ENCODE peak calls at places on chromosomes 7 and 10, in four cellular contexts. K, E, U and M are unnamed samples.

GRCh38 chr7:47941136-47941844 is 7.0 kb downstream of the PKD1L1 start:
- DNase-seq in K (no peak), E (no peak), U (no peak), M (no peak)

GRCh38 chr10:113520606-113521481 is 32.0 kb upstream of the HABP2 start:
- DNase-seq in K (peak; percentile 55), U (no peak), E (peak; percentile 41), M (peak; percentile 87)

GRCh38 chr10:72248477-72249151 is 25.1 kb upstream of the DDIT4 start:
- DNase-seq in U (peak; percentile 99), E (peak; percentile 68), K (no peak), M (peak; percentile 53)

GRCh38 chr10:21020545-21020944 is 123.4 kb upstream of the NEBL start:
- DNase-seq in K (peak; percentile 84), E (peak; percentile 27), U (peak; percentile 21), M (peak; percentile 41)

GRCh38 chr7:157497367-157497743 is 160.6 kb downstream of the DNAJB6 start:
- DNase-seq in U (no peak), E (no peak), K (no peak), M (no peak)

GRCh38 chr10:50375051-50375452 is 123.7 kb upstream of the ASAH2 start:
- DNase-seq in U (no peak), E (no peak), K (no peak), M (no peak)

GRCh38 chr10:45235823-45236222 is 79.6 kb downstream of the OR13A1 start:
- DNase-seq in U (no peak), K (no peak), E (no peak), M (no peak)

GRCh38 chr7:141464551-141464950 is 86.7 kb upstream of the AGK start:
- DNase-seq in K (no peak), U (no peak), E (no peak), M (no peak)

GRCh38 chr10:70816220-70816894 is 609 bp downstream of the SGPL1 start:
- DNase-seq in U (no peak), K (peak; percentile 71), E (peak; percentile 74), M (peak; percentile 76)

GRCh38 chr7:108613147-108613948 is 43.7 kb downstream of the DNAJB9 start:
- DNase-seq in K (peak; percentile 73), E (peak; percentile 32), U (no peak), M (peak; percentile 22)
- TF ChIP-seq FOXK2 in K (no peak), E (no peak), U (no peak), M (no peak)

GRCh38 chr10:99630439-99630838 is 10.2 kb upstream of the SLC25A28 start:
- DNase-seq in E (peak; percentile 55), K (peak; percentile 39), U (no peak), M (no peak)
- TF ChIP-seq FOXK2 in E (no peak), K (no peak), U (no peak), M (no peak)

GRCh38 chr7:12729112-12729511 is 41.7 kb downstream of the ARL4A start:
- DNase-seq in U (no peak), K (peak; percentile 98), E (peak; percentile 18), M (peak; percentile 52)
- TF ChIP-seq FOXK2 in U (no peak), K (peak; percentile 10), E (no peak), M (no peak)

DNA sequence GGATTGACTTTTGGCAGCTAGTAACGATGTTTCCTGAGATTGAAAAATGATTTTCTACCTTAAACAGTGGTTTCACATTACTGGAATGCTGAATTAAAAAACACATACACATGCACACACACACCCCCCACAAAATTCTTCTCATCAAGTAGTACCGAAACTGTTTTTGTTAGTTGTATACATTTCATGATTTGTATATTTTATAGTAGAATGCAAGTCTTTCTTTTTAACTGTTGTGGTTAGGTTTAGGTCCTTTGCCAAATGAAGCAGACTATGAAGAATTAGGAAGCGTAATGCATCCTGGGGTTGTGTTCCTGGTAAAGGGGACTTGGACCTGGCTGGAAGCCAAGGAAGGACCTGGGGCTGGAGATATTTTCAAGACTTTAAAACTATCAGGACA is 505.8 kb downstream of the SUGCT start:
- DNase-seq in U (no peak), K (no peak), E (no peak), M (no peak)
- TF ChIP-seq FOXK2 in U (no peak), K (no peak), E (no peak), M (no peak)

GRCh38 chr7:159031135-159031701 is 113.4 kb downstream of the VIPR2 start:
- DNase-seq in U (no peak), E (no peak), K (peak; percentile 42), M (no peak)

GRCh38 chr7:159032310-159032709 is 112.4 kb downstream of the VIPR2 start:
- DNase-seq in K (no peak), U (no peak), E (no peak), M (no peak)

GRCh38 chr7:159028456-159029401 is 115.9 kb downstream of the VIPR2 start:
- DNase-seq in E (no peak), K (no peak), U (no peak), M (no peak)

GRCh38 chr7:159031750-159032149 is 112.9 kb downstream of the VIPR2 start:
- DNase-seq in K (no peak), E (no peak), U (no peak), M (no peak)

DNA sequence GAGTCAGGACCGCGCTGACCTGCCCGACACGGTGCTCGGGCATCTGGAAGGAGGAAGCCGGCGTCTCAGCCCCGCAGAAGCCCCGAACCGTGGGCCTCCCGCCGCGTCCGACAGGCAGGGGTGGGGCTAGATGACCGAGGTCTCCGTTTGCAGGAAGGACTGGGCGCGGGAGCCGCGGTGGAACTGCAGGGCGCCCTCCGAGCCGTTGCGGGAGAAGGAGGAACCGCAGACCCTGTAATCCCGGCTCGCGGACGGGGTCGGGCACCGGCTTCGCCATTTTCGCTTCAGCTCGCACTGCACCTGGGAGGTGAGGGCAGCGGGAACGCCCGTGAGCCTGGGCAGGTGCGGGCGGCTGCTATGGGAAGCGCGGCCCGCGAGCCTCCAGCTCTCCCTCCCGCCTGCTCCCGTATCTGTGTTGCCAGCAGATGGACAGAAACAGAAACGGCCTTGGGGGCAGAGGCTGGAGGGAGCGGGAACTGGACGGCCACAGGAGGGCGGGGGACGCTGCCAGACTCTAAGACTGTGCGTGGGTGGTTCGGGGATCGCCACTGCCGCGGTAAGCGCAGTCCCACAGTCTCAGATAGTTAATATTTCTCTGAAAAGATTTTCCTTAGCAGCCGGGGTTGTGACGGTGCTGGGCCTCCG is 114.1 kb downstream of the VIPR2 start:
- DNase-seq in U (no peak), K (peak; percentile 87), E (peak; percentile 46), M (peak; percentile 77)
- TF ChIP-seq FOXK2 in U (no peak), K (no peak), E (no peak), M (no peak)

DNA sequence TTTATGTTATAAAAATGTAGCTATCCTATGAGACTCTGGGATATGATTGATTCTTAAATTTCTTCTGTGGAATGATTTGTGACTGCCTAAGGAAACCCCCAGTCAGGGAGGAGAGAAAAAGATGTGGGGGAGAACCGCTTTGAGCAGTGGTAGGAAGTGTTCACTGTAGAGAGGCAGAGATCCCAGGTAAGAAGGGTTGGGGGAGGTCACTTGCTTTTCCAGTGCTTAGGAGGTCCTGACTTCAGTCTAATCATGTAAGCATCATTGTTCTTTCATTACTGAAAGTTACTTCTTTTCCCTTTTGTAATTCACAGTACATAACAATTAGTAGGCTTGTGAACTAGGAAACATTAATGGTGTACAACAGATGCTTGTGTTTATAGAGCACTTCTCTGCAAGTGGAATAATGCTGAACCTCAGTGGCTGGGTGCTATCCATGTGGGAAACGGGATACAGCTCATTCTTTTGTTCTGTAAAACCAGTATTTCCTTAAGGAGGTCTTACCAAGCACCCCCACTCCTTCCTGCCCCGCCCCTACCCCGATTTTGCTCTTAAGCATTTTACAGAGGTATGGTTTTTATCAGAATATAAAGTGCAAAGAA is 165.4 kb downstream of the ST7 start:
- DNase-seq in K (no peak), U (no peak), E (no peak), M (no peak)
- TF ChIP-seq FOXK2 in K (no peak), U (no peak), E (no peak), M (no peak)

GRCh38 chr7:475951-476441 is 43.6 kb downstream of the PDGFA start:
- DNase-seq in U (no peak), K (no peak), E (no peak), M (no peak)
- TF ChIP-seq FOXK2 in U (no peak), K (no peak), E (no peak), M (no peak)

GRCh38 chr10:78277267-78277666 is 243.6 kb downstream of the RPS24 start:
- DNase-seq in K (no peak), U (no peak), E (no peak), M (no peak)

GRCh38 chr10:78280604-78281003 is 246.9 kb downstream of the RPS24 start:
- DNase-seq in U (no peak), K (no peak), E (no peak), M (no peak)

GRCh38 chr10:78276139-78276538 is 242.5 kb downstream of the RPS24 start:
- DNase-seq in K (no peak), U (no peak), E (no peak), M (no peak)

GRCh38 chr10:78274491-78274890 is 240.8 kb downstream of the RPS24 start:
- DNase-seq in U (no peak), E (no peak), K (no peak), M (no peak)

DNA sequence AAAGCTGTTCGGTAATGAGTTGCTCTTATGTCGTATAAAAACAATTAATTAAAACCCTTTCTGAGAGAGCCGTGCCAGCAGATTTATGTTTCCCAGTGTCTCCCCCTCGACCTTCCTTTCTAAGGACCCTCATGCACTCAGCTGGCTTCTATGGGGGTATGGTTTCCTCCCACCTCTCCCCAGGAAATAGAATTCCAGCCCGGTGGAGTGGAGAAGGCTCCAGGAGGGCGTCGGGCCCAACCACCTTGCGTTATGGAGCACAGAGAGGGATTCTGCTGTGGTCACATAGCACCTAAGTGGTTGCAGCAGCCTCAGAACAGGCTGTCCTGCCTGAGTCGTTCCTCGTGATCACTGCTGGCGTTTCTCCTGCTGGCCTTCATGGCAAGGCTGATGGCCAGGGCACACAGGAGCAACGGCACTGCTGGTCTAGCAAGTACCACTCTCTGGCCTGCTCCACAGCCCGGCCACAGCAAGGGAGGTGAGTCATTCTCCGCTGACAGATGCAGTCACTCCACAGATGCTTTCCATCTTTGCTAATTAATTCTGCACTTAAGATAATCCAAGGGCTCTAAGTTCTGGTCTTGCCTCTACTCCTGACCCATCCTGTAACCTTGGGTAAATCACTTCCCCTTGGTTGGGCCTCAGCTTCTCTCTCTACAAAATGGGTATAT is 244.2 kb downstream of the RPS24 start:
- DNase-seq in E (no peak), U (no peak), K (no peak), M (no peak)
- TF ChIP-seq FOXK2 in E (no peak), U (no peak), K (no peak), M (no peak)

DNA sequence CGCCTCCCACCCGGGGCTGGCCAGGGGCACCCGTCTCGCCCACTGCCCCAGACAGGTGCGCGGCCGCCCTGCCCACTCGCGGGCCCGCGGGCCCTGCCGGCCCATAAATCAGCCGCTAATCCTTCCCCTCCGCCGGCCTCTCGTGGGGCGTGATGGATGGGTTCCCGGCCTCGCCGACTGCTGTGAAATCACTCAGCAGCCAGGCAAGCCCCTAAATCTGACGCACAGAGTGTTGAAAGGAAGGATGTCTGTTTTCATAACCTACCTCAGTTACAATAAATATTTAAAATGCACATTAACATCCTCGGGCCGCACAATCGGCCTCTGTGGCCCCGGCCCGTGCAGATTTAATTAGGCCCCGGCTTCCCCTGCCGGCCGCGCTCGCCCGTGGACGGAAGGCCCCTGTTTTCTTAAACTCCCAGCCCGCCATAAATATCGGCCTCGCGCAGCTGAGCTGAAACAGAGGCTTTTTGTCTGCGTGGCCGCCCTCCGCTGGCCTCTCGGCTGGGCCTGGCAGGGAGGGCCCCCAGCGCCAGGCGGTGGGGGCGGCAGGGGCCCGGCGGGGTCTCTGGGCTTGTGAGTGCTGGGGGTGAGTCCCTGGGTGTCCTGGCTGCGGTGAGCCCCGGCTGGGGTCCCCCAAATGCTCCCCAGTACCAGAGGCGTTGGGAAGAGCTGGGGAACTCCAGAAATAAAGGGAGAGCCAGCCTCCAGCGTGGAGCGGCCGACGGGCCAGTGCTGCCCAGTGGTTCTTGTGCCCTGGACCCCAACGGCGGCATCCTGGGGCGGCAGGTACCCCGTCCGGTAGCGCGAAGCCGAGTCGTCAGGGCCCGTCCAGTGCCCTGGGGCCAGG is 90.7 kb downstream of the UNCX start:
- DNase-seq in K (no peak), U (no peak), E (no peak), M (peak; percentile 42)
- TF ChIP-seq FOXK2 in K (no peak), U (no peak), E (no peak), M (no peak)